ENCODE peak calls at places on chromosome 14, in six cellular contexts. One of them, this sample, is unnamed.

GRCh38 chr14:56176530-56176929 is 58.3 kb downstream of the PELI2 start:
- DNase-seq in AG04449: no peak
- DNase-seq in A549: no peak
- DNase-seq in bronchial epithelial cell: no peak
- DNase-seq in HL-60: no peak
- DNase-seq in AG09309: no peak
- DNase-seq in this sample: no peak

GRCh38 chr14:50705026-50705593 is 37.0 kb upstream of the SAV1 start:
- DNase-seq in AG04449: no peak
- DNase-seq in A549: no peak
- DNase-seq in bronchial epithelial cell: no peak
- DNase-seq in HL-60: no peak
- DNase-seq in AG09309: no peak
- DNase-seq in this sample: no peak

GRCh38 chr14:64942531-64943111 is at the start of gene GPX2:
- DNase-seq in AG04449: no peak
- DNase-seq in A549: peak; percentile 94
- DNase-seq in bronchial epithelial cell: peak; percentile 91
- DNase-seq in HL-60: no peak
- DNase-seq in AG09309: no peak
- DNase-seq in this sample: peak; percentile 89

GRCh38 chr14:63432228-63432627 is 110.9 kb downstream of the PPP2R5E start:
- DNase-seq in AG04449: no peak
- DNase-seq in A549: no peak
- DNase-seq in bronchial epithelial cell: no peak
- DNase-seq in HL-60: no peak
- DNase-seq in AG09309: no peak
- DNase-seq in this sample: no peak

GRCh38 chr14:96094656-96095055 is 55.5 kb downstream of the C14orf132 start:
- DNase-seq in AG04449: no peak
- DNase-seq in A549: no peak
- DNase-seq in bronchial epithelial cell: no peak
- DNase-seq in HL-60: no peak
- DNase-seq in AG09309: no peak
- DNase-seq in this sample: no peak

GRCh38 chr14:94523265-94523664 is 14.0 kb upstream of the SERPINA12 start:
- DNase-seq in AG04449: no peak
- DNase-seq in A549: no peak
- DNase-seq in bronchial epithelial cell: no peak
- DNase-seq in HL-60: no peak
- DNase-seq in AG09309: no peak
- DNase-seq in this sample: no peak

GRCh38 chr14:83969998-83970397 is 1559.9 kb upstream of the FLRT2 start:
- DNase-seq in AG04449: no peak
- DNase-seq in A549: no peak
- DNase-seq in bronchial epithelial cell: no peak
- DNase-seq in HL-60: no peak
- DNase-seq in AG09309: no peak
- DNase-seq in this sample: no peak

GRCh38 chr14:68576496-68577244 is 216.2 kb downstream of the ZFP36L1 start:
- DNase-seq in AG04449: no peak
- DNase-seq in A549: peak; percentile 95
- DNase-seq in bronchial epithelial cell: peak; percentile 53
- DNase-seq in HL-60: no peak
- DNase-seq in AG09309: no peak
- DNase-seq in this sample: no peak

GRCh38 chr14:55516776-55517175 is 63.2 kb upstream of the KTN1 start:
- DNase-seq in AG04449: no peak
- DNase-seq in A549: no peak
- DNase-seq in bronchial epithelial cell: no peak
- DNase-seq in HL-60: no peak
- DNase-seq in AG09309: no peak
- DNase-seq in this sample: no peak

GRCh38 chr14:71365305-71365865 is 458.1 kb downstream of the PCNX1 start:
- DNase-seq in AG04449: no peak
- DNase-seq in A549: no peak
- DNase-seq in bronchial epithelial cell: no peak
- DNase-seq in HL-60: no peak
- DNase-seq in AG09309: no peak
- DNase-seq in this sample: no peak

GRCh38 chr14:101183376-101184103 is 280.0 kb upstream of the RTL1 start:
- DNase-seq in AG04449: no peak
- DNase-seq in A549: no peak
- DNase-seq in bronchial epithelial cell: no peak
- DNase-seq in HL-60: no peak
- DNase-seq in AG09309: no peak
- DNase-seq in this sample: no peak
- TF ChIP-seq CTCF in AG04449: peak; percentile 7
- TF ChIP-seq CTCF in A549: peak; percentile 11
- TF ChIP-seq CTCF in bronchial epithelial cell: peak; percentile 21
- TF ChIP-seq CTCF in HL-60: no peak
- TF ChIP-seq CTCF in AG09309: no peak
- TF ChIP-seq CTCF in this sample: no peak

DNA sequence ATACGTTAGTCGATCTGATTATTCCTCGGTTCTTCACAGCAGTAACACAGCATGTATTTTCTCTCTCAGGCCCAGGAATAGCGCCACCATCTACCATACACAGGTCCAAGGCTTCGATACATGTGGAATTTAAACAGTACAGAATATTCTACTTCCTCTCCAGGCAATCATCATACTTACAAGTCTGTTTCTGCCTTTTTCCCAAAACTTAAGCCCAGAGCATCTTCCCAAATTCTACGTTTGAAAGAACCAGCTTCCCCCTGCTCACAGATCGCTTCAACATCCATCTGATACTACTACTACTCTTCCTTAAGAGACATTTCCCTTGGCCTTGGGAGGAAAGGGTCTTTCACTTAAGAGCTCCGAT is 626 bp downstream of the TXNDC16 start:
- DNase-seq in AG04449: no peak
- DNase-seq in A549: peak; percentile 30
- DNase-seq in bronchial epithelial cell: peak; percentile 52
- DNase-seq in HL-60: no peak
- DNase-seq in AG09309: no peak
- DNase-seq in this sample: peak; percentile 24
- TF ChIP-seq CTCF in AG04449: peak; percentile 27
- TF ChIP-seq CTCF in A549: peak; percentile 47
- TF ChIP-seq CTCF in bronchial epithelial cell: peak; percentile 28
- TF ChIP-seq CTCF in HL-60: peak; percentile 33
- TF ChIP-seq CTCF in AG09309: peak; percentile 45
- TF ChIP-seq CTCF in this sample: peak; percentile 30

DNA sequence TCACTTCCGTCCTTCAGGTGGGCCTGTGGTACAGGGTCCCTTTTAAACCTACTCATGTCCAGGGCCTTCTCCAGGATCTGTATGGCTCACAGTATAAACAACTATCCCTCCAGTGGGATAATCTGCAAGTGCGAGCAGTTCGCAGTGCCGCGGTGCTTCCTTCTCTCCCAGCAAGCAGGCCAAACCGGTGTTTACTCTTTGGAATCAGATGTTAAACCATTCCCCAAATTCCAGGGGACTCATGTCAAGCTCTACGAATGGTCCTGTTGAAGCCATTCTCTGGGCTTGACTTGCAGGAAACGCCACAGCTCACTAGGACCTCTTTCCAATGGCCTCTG is 59.6 kb downstream of the OR11H12 start:
- DNase-seq in AG04449: no peak
- DNase-seq in A549: no peak
- DNase-seq in bronchial epithelial cell: no peak
- DNase-seq in HL-60: no peak
- DNase-seq in AG09309: no peak
- DNase-seq in this sample: no peak
- TF ChIP-seq CTCF in AG04449: no peak
- TF ChIP-seq CTCF in A549: no peak
- TF ChIP-seq CTCF in bronchial epithelial cell: no peak
- TF ChIP-seq CTCF in HL-60: no peak
- TF ChIP-seq CTCF in AG09309: no peak
- TF ChIP-seq CTCF in this sample: no peak

DNA sequence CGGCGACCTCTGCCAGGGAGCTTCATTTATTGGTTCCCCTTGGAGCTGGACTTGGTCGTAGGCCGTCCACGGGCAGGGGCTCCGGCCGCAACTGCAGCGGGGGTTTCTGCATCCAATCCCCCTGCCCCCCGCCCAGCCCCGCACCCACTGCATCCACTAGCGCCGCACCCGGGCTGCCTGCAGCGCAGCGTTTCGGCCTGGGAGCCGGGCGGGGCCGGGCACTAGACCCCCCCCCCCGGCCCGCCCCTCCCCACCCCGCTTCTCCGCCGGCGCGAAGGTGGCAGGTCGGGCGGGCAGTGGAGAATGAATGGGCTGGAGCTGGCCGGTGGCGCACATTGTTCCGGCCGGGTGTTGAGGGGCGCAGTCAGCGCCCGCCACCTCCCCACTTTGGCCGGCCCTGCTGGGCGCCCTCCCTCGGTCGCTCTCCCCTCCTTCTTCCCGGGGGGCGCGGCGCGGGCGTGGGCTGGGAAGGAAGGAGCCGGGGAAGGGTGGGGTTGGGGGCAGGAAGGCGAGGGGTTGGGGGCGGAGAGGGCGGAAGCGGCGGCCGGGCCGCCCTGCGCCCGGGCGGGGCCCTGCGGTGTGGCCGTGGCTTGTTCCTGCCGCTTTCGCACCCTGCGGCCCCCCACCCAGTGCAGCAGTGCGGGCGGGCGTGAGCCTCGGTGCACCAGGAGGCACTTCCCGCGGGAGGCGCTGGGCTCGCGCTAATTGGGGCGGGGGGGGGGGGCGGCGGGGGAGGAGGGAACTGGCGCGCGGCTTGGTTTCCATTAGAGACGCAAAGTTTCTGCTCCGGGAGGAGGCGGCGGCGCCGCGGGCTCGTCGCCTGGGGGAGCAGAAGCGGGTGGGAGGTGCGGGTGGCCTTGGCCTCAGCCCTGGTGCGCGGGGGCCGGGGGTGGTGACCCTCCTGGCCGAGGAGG is 829 bp downstream of the CALM1 start:
- DNase-seq in AG04449: no peak
- DNase-seq in A549: peak; percentile 55
- DNase-seq in bronchial epithelial cell: no peak
- DNase-seq in HL-60: peak; percentile 63
- DNase-seq in AG09309: no peak
- DNase-seq in this sample: peak; percentile 50
- TF ChIP-seq CTCF in AG04449: no peak
- TF ChIP-seq CTCF in A549: peak; percentile 20
- TF ChIP-seq CTCF in bronchial epithelial cell: no peak
- TF ChIP-seq CTCF in HL-60: no peak
- TF ChIP-seq CTCF in AG09309: no peak
- TF ChIP-seq CTCF in this sample: no peak

GRCh38 chr14:104175811-104176210 is 37.4 kb downstream of the KIF26A start:
- DNase-seq in AG04449: no peak
- DNase-seq in A549: no peak
- DNase-seq in bronchial epithelial cell: no peak
- DNase-seq in HL-60: no peak
- DNase-seq in AG09309: no peak
- DNase-seq in this sample: no peak

GRCh38 chr14:104174051-104174450 is 35.7 kb downstream of the KIF26A start:
- DNase-seq in AG04449: no peak
- DNase-seq in A549: no peak
- DNase-seq in bronchial epithelial cell: no peak
- DNase-seq in HL-60: no peak
- DNase-seq in AG09309: no peak
- DNase-seq in this sample: no peak

GRCh38 chr14:104176611-104177010 is 38.2 kb downstream of the KIF26A start:
- DNase-seq in AG04449: no peak
- DNase-seq in A549: no peak
- DNase-seq in bronchial epithelial cell: no peak
- DNase-seq in HL-60: no peak
- DNase-seq in AG09309: no peak
- DNase-seq in this sample: no peak

GRCh38 chr14:104172880-104173279 is 34.5 kb downstream of the KIF26A start:
- DNase-seq in AG04449: no peak
- DNase-seq in A549: no peak
- DNase-seq in bronchial epithelial cell: no peak
- DNase-seq in HL-60: no peak
- DNase-seq in AG09309: no peak
- DNase-seq in this sample: no peak

DNA sequence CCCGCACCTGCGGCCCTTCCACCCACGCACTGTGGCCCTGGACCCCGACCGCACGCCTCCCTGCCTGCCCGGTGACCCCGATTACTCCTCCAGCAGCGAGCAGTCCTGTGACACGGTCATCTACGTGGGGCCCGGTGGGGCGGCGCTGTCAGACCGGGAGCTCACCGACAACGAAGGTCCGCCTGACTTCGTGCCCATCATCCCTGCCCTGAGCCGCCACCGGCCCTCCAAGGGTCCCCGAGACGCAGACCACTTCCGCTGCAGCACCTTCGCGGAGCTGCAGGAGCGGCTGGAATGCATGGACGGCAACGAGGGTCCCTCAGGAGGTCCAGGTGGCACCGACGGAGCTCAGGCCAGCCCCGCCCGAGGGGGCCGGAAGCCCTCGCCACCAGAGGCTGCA is 36.7 kb downstream of the KIF26A start:
- DNase-seq in AG04449: no peak
- DNase-seq in A549: no peak
- DNase-seq in bronchial epithelial cell: no peak
- DNase-seq in HL-60: no peak
- DNase-seq in AG09309: no peak
- DNase-seq in this sample: no peak
- TF ChIP-seq CTCF in AG04449: no peak
- TF ChIP-seq CTCF in A549: no peak
- TF ChIP-seq CTCF in bronchial epithelial cell: no peak
- TF ChIP-seq CTCF in HL-60: no peak
- TF ChIP-seq CTCF in AG09309: no peak
- TF ChIP-seq CTCF in this sample: no peak